ENCODE peak calls at places on chromosomes 11 and 22, in eight cellular contexts. U, I, O, J, L, M, T and Q are unnamed samples.

GRCh38 chr11:60934091-60934789 is 10.0 kb downstream of the TMEM132A start:
- DNase-seq in U (no peak), I (no peak), O (no peak), J (no peak), L (no peak), M (no peak), T (no peak), Q (no peak)

GRCh38 chr11:94130589-94131362 is 2.1 kb downstream of the PANX1 start:
- DNase-seq in U (no peak), I (no peak), O (no peak), J (no peak), L (peak; percentile 89), M (no peak), T (peak; percentile 92), Q (no peak)

GRCh38 chr11:44557464-44557863 is 8.0 kb upstream of the CD82 start:
- DNase-seq in U (no peak), I (no peak), O (no peak), J (no peak), L (no peak), M (no peak), T (no peak), Q (no peak)

GRCh38 chr11:17699157-17700114 is 19.9 kb upstream of the MYOD1 start:
- DNase-seq in U (no peak), I (no peak), O (no peak), J (no peak), L (peak; percentile 34), M (no peak), T (peak; percentile 43), Q (no peak)

GRCh38 chr11:30818721-30819120 is 232.6 kb upstream of the MPPED2 start:
- DNase-seq in U (no peak), I (no peak), O (no peak), J (no peak), L (no peak), M (no peak), T (no peak), Q (no peak)

GRCh38 chr11:44877908-44878459 is 72.7 kb downstream of the TP53I11 start:
- DNase-seq in U (no peak), I (no peak), O (no peak), J (no peak), L (no peak), M (no peak), T (peak; percentile 26), Q (no peak)

GRCh38 chr11:88480217-88480616 is 142.7 kb upstream of the CTSC start:
- DNase-seq in U (peak; percentile 21), I (no peak), O (no peak), J (no peak), L (peak; percentile 86), M (no peak), T (peak; percentile 93), Q (no peak)

GRCh38 chr11:35302388-35302787 is 117.0 kb downstream of the SLC1A2 start:
- DNase-seq in U (no peak), I (no peak), O (no peak), J (no peak), L (peak; percentile 27), M (no peak), T (no peak), Q (no peak)

GRCh38 chr11:62923634-62924411 is 2.7 kb upstream of the CHRM1 start:
- DNase-seq in U (no peak), I (no peak), O (peak; percentile 43), J (no peak), L (no peak), M (no peak), T (no peak), Q (peak; percentile 42)

GRCh38 chr11:45984192-45984591 is 61.7 kb downstream of the LARGE2 start:
- DNase-seq in U (no peak), I (no peak), O (no peak), J (no peak), L (no peak), M (no peak), T (no peak), Q (no peak)

DNA sequence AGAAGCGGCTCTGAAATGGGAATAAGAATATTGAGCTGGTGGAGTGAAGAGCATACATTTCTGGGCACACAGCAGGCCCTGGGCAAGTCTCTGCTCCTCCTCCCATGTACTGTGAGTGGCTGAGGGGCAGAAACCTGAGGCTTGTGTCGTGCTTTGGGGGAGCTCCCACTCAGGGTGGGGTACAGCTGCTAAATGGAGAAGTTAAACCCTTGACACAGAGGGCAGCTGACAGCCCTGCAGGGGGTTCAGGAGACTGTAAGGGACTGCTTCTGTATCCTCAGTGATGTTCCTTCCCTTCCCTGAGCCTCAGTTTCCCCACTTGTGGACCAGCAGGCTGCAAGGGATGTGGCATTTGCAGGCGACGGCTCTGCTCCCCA is 15.6 kb downstream of the SYNGR1 start:
- DNase-seq in U (no peak), I (no peak), O (no peak), J (no peak), L (no peak), M (no peak), T (no peak), Q (no peak)
- H3K27ac ChIP-seq in U (no peak overlapping the region), I (no peak overlapping the region), O (no peak overlapping the region), J (no peak overlapping the region), L (no peak overlapping the region), M (no peak overlapping the region), T (no peak overlapping the region), Q (no peak overlapping the region)

GRCh38 chr11:706957-707816 is 1.2 kb downstream of the EPS8L2 start:
- DNase-seq in U (peak; percentile 55), I (no peak), O (no peak), J (peak; percentile 80), L (no peak), M (no peak), T (peak; percentile 29), Q (no peak)
- H3K27ac ChIP-seq in U (no peak overlapping the region), I (no peak overlapping the region), O (no peak overlapping the region), J (peak overlapping the region; percentile 91), L (peak overlapping the region; percentile 58), M (no peak overlapping the region), T (peak overlapping the region; percentile 47), Q (no peak overlapping the region)

GRCh38 chr11:123129920-123130319 is 65.1 kb downstream of the CLMP start:
- DNase-seq in U (no peak), I (no peak), O (no peak), J (no peak), L (peak; percentile 92), M (no peak), T (peak; percentile 91), Q (no peak)
- H3K27ac ChIP-seq in U (no peak overlapping the region), I (no peak overlapping the region), O (no peak overlapping the region), J (peak overlapping the region; percentile 13), L (peak overlapping the region; percentile 96), M (no peak overlapping the region), T (peak overlapping the region; percentile 54), Q (no peak overlapping the region)

GRCh38 chr22:44683881-44684280 is 18.1 kb upstream of the PRR5 start:
- DNase-seq in U (no peak), I (no peak), O (no peak), J (no peak), L (no peak), M (no peak), T (no peak), Q (no peak)
- H3K27ac ChIP-seq in U (no peak overlapping the region), I (no peak overlapping the region), O (no peak overlapping the region), J (no peak overlapping the region), L (no peak overlapping the region), M (no peak overlapping the region), T (no peak overlapping the region), Q (no peak overlapping the region)

GRCh38 chr22:29152045-29152380 is 53.7 kb upstream of the EMID1 start:
- DNase-seq in U (no peak), I (no peak), O (no peak), J (no peak), L (no peak), M (no peak), T (no peak), Q (no peak)
- H3K27ac ChIP-seq in U (no peak overlapping the region), I (no peak overlapping the region), O (peak overlapping the region; percentile 67), J (no peak overlapping the region), L (no peak overlapping the region), M (no peak overlapping the region), T (no peak overlapping the region), Q (no peak overlapping the region)

GRCh38 chr11:82903843-82904586 is 2.5 kb downstream of the DDIAS start:
- DNase-seq in U (no peak), I (no peak), O (no peak), J (no peak), L (no peak), M (no peak), T (no peak), Q (no peak)

GRCh38 chr11:82907376-82907775 is 5.8 kb downstream of the DDIAS start:
- DNase-seq in U (no peak), I (no peak), O (no peak), J (no peak), L (no peak), M (no peak), T (no peak), Q (no peak)

GRCh38 chr11:82908311-82908710 is 6.8 kb downstream of the DDIAS start:
- DNase-seq in U (no peak), I (no peak), O (no peak), J (no peak), L (no peak), M (no peak), T (no peak), Q (no peak)

GRCh38 chr11:82906236-82906635 is 4.7 kb downstream of the DDIAS start:
- DNase-seq in U (no peak), I (peak; percentile 19), O (peak; percentile 48), J (peak; percentile 12), L (peak; percentile 43), M (no peak), T (peak; percentile 30), Q (peak; percentile 51)

GRCh38 chr11:82906931-82907330 is 5.4 kb downstream of the DDIAS start:
- DNase-seq in U (no peak), I (no peak), O (no peak), J (no peak), L (no peak), M (no peak), T (no peak), Q (no peak)
- H3K27ac ChIP-seq in U (no peak overlapping the region), I (no peak overlapping the region), O (no peak overlapping the region), J (no peak overlapping the region), L (no peak overlapping the region), M (no peak overlapping the region), T (no peak overlapping the region), Q (no peak overlapping the region)

GRCh38 chr11:86151188-86152005 is 82.5 kb upstream of the PICALM start:
- DNase-seq in U (no peak), I (no peak), O (no peak), J (no peak), L (peak; percentile 23), M (no peak), T (peak; percentile 78), Q (no peak)

GRCh38 chr11:86149813-86150212 is 80.9 kb upstream of the PICALM start:
- DNase-seq in U (no peak), I (no peak), O (no peak), J (no peak), L (no peak), M (no peak), T (no peak), Q (no peak)

GRCh38 chr11:86152006-86152862 is 83.3 kb upstream of the PICALM start:
- DNase-seq in U (no peak), I (no peak), O (no peak), J (no peak), L (peak; percentile 53), M (no peak), T (peak; percentile 92), Q (no peak)

GRCh38 chr11:86152901-86153300 is 84.0 kb upstream of the PICALM start:
- DNase-seq in U (no peak), I (no peak), O (no peak), J (no peak), L (no peak), M (no peak), T (peak; percentile 23), Q (no peak)

DNA sequence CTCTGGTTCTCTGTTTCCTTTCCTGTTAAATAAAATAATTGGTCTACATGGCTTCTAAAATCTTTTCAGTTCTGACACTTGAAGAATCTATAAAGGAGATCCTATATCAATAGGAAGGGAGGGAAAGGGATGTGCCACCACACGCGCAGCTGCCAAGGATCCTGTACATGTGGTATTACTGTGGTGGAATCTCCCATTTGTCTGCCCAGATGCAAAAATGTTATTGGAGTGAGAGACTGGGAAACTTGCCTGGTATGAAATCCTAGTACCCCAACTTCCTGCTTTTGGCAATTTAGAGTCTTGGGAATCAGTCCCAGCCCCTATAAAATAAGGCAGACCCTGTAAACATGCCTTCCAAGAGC is 81.9 kb upstream of the PICALM start:
- DNase-seq in U (no peak), I (no peak), O (no peak), J (no peak), L (no peak), M (no peak), T (peak; percentile 41), Q (no peak)
- H3K27ac ChIP-seq in U (no peak overlapping the region), I (no peak overlapping the region), O (peak overlapping the region; percentile 51), J (peak overlapping the region; percentile 45), L (no peak overlapping the region), M (no peak overlapping the region), T (no peak overlapping the region), Q (no peak overlapping the region)